ENCODE peak calls at places on chromosomes 1 and 21, in six cellular contexts. P is lung, R is left ventricle myocardium inferior, F is Peyer's patch, K is pancreas, Q is psoas muscle. G is an unnamed sample. For H3K4me1, the result is how much of the 10 kb centered on the place peaks cover.

GRCh38 chr1:74673351-74674111 is at the start of gene ERICH3:
- DNase-seq in P (no peak), K (no peak), F (no peak), Q (no peak), R (no peak), G (no peak)

GRCh38 chr1:37537378-37537777 is 16.7 kb downstream of the SNIP1 start:
- DNase-seq in R (no peak), K (no peak), Q (no peak), F (no peak), P (no peak), G (no peak)

GRCh38 chr21:32545948-32546441 is 39.3 kb downstream of the TCP10L start:
- DNase-seq in Q (no peak), P (no peak), F (no peak), R (no peak), K (no peak), G (no peak)

GRCh38 chr1:228393268-228393699 is 13.4 kb downstream of the TRIM11 start:
- DNase-seq in P (no peak), F (no peak), R (peak), Q (no peak), K (peak), G (no peak)

GRCh38 chr1:167548059-167548932 is 5.3 kb downstream of the CREG1 start:
- DNase-seq in R (no peak), K (no peak), P (no peak), Q (no peak), F (no peak), G (no peak)

GRCh38 chr21:45805321-45805720 is 161.8 kb downstream of the PCBP3 start:
- DNase-seq in F (no peak), P (no peak), R (no peak), K (no peak), Q (no peak), G (no peak)

GRCh38 chr21:42847051-42847707 is 32.2 kb downstream of the WDR4 start:
- DNase-seq in F (peak), P (no peak), R (peak), Q (no peak), K (no peak), G (no peak)

GRCh38 chr1:160954158-160955104 is at the start of gene ITLN2:
- DNase-seq in Q (no peak), F (peak), P (no peak), R (no peak), K (peak), G (no peak)

GRCh38 chr1:161725888-161726630 is 4.7 kb downstream of the FCRLB start:
- DNase-seq in P (no peak), F (peak), K (peak), Q (peak), R (peak), G (no peak)

GRCh38 chr1:171566467-171566866 is 55.6 kb upstream of the MYOCOS start:
- DNase-seq in R (no peak), F (no peak), K (no peak), Q (no peak), P (no peak), G (no peak)

GRCh38 chr21:35045539-35046222 is 3.4 kb downstream of the RUNX1 start:
- DNase-seq in Q (no peak), F (no peak), K (no peak), P (no peak), R (no peak), G (no peak)
- H3K4me1 ChIP-seq in Q (under half), F (under half), K (under half), P (under half), R (under half), G (under half)

GRCh38 chr1:80919426-80919825 is 881.3 kb upstream of the ADGRL2 start:
- DNase-seq in F (no peak), K (no peak), Q (no peak), P (no peak), R (no peak), G (no peak)

GRCh38 chr1:80915491-80915890 is 885.2 kb upstream of the ADGRL2 start:
- DNase-seq in Q (no peak), P (no peak), F (no peak), R (no peak), K (no peak), G (no peak)

GRCh38 chr1:80917826-80918225 is 882.9 kb upstream of the ADGRL2 start:
- DNase-seq in K (no peak), Q (no peak), P (no peak), R (no peak), F (no peak), G (no peak)

GRCh38 chr1:80917225-80917624 is 883.5 kb upstream of the ADGRL2 start:
- DNase-seq in K (no peak), P (no peak), R (no peak), F (no peak), Q (no peak), G (no peak)

GRCh38 chr1:80918365-80918764 is 882.4 kb upstream of the ADGRL2 start:
- DNase-seq in F (no peak), K (no peak), P (no peak), R (no peak), Q (no peak), G (no peak)
- H3K27ac ChIP-seq in F (no peak), K (no peak), P (no peak), R (no peak), Q (no peak), G (no peak)

GRCh38 chr1:39089811-39090519 is 63.8 kb downstream of the NDUFS5 start:
- DNase-seq in R (no peak), F (no peak), Q (no peak), P (no peak), K (no peak), G (no peak)
- TF ChIP-seq CTCF in R (no peak), F (no peak), Q (no peak), P (no peak), K (no peak), G (no peak)

GRCh38 chr1:153513666-153514065 is 22.1 kb downstream of the S100A6 start:
- DNase-seq in K (no peak), Q (no peak), R (no peak), P (no peak), F (no peak), G (no peak)
- H3K4me1 ChIP-seq in K (under half), Q (under half), R (under half), P (under half), F (under half), G (under half)

DNA sequence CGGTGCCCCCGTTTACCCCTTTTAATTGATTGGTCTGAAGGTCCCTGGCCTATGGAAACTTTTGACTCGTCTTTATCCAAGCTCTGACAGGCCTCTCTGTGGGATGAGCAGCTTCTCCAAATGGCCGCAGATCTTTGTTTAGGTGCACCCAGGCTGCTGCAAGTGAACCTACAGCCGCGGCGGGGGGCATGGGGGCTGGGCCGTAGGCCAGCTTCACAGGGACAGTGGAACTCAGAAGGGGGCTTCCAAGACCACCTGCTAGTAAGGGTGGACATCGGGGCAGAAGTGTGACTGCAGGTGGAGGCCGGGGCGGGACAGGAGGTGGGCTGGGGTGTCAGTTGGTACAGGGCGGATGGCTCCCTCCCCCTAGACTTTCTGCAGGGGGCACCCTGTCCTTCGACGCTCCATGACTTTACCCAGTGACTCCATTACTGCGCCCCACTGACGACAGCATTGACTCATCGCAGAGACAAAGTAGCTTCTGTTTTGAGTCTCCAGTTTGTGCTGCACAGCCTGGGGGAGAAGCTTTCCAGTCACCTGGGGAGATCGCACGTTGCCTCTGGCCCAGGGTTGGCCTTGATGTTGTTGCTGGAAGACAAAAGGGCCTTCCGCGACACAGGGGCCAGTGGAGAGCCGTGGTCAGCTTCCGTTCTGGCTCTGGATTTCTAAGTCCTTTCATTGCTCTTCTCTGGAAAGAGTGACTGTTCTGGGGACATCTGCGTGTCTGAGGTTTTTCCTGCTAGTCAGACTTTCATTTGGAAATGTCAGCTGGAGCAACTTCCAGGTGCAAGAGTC is 257.3 kb downstream of the SIPA1L2 start:
- DNase-seq in F (no peak), R (no peak), K (no peak), Q (no peak), P (no peak), G (no peak)
- H3K27ac ChIP-seq in F (no peak), R (no peak), K (no peak), Q (no peak), P (no peak), G (no peak)

G was measured in gastrocnemius medialis.